ENCODE peak calls at places on chromosomes 12 and 14, in eight cellular contexts. One of them, this sample, is unnamed.

GRCh38 chr14:21267431-21267845 is 1.8 kb downstream of the HNRNPC start:
- DNase-seq in left ventricle myocardium inferior: no peak
- DNase-seq in foreskin fibroblast: no peak
- DNase-seq in GM20000: no peak
- DNase-seq in transverse colon: no peak
- DNase-seq in hepatocyte: no peak
- DNase-seq in neural crest cell: no peak
- DNase-seq in A549: no peak
- DNase-seq in this sample: no peak

GRCh38 chr12:103944964-103945363 is 14.8 kb downstream of the HSP90B1 start:
- DNase-seq in GM20000: no peak
- DNase-seq in neural crest cell: no peak
- DNase-seq in foreskin fibroblast: no peak
- DNase-seq in A549: no peak
- DNase-seq in transverse colon: no peak
- DNase-seq in hepatocyte: no peak
- DNase-seq in left ventricle myocardium inferior: no peak
- DNase-seq in this sample: no peak

GRCh38 chr14:101120636-101121398 is 217.3 kb upstream of the RTL1 start:
- DNase-seq in foreskin fibroblast: no peak
- DNase-seq in A549: no peak
- DNase-seq in GM20000: no peak
- DNase-seq in neural crest cell: no peak
- DNase-seq in left ventricle myocardium inferior: peak
- DNase-seq in hepatocyte: no peak
- DNase-seq in transverse colon: peak
- DNase-seq in this sample: no peak

GRCh38 chr12:57096099-57096572 is 7.2 kb downstream of the NAB2 start:
- DNase-seq in transverse colon: no peak
- DNase-seq in foreskin fibroblast: peak
- DNase-seq in A549: no peak
- DNase-seq in GM20000: peak
- DNase-seq in left ventricle myocardium inferior: no peak
- DNase-seq in neural crest cell: no peak
- DNase-seq in hepatocyte: peak
- DNase-seq in this sample: no peak

GRCh38 chr12:89234324-89235114 is 117.8 kb downstream of the DUSP6 start:
- DNase-seq in A549: no peak
- DNase-seq in GM20000: no peak
- DNase-seq in left ventricle myocardium inferior: no peak
- DNase-seq in transverse colon: no peak
- DNase-seq in neural crest cell: no peak
- DNase-seq in foreskin fibroblast: peak
- DNase-seq in hepatocyte: no peak
- DNase-seq in this sample: no peak

GRCh38 chr12:116426391-116427136 is 132.6 kb upstream of the MAP1LC3B2 start:
- DNase-seq in left ventricle myocardium inferior: peak
- DNase-seq in GM20000: no peak
- DNase-seq in A549: peak
- DNase-seq in transverse colon: peak
- DNase-seq in hepatocyte: peak
- DNase-seq in foreskin fibroblast: peak
- DNase-seq in neural crest cell: no peak
- DNase-seq in this sample: peak

GRCh38 chr14:72653026-72653425 is 240.9 kb downstream of the DPF3 start:
- DNase-seq in A549: no peak
- DNase-seq in left ventricle myocardium inferior: no peak
- DNase-seq in neural crest cell: no peak
- DNase-seq in GM20000: no peak
- DNase-seq in foreskin fibroblast: no peak
- DNase-seq in hepatocyte: no peak
- DNase-seq in transverse colon: no peak
- DNase-seq in this sample: no peak

GRCh38 chr12:14950421-14950820 is 11.0 kb downstream of the ARHGDIB start:
- DNase-seq in foreskin fibroblast: no peak
- DNase-seq in hepatocyte: no peak
- DNase-seq in left ventricle myocardium inferior: no peak
- DNase-seq in A549: no peak
- DNase-seq in transverse colon: no peak
- DNase-seq in GM20000: peak
- DNase-seq in neural crest cell: no peak
- DNase-seq in this sample: no peak

GRCh38 chr12:72010365-72010764 is 71.7 kb downstream of the TPH2 start:
- DNase-seq in foreskin fibroblast: no peak
- DNase-seq in left ventricle myocardium inferior: no peak
- DNase-seq in GM20000: no peak
- DNase-seq in neural crest cell: no peak
- DNase-seq in transverse colon: no peak
- DNase-seq in A549: no peak
- DNase-seq in hepatocyte: no peak
- DNase-seq in this sample: no peak

GRCh38 chr14:104891664-104892500 is 26.8 kb downstream of the CEP170B start:
- DNase-seq in foreskin fibroblast: no peak
- DNase-seq in neural crest cell: no peak
- DNase-seq in GM20000: no peak
- DNase-seq in transverse colon: no peak
- DNase-seq in left ventricle myocardium inferior: peak
- DNase-seq in A549: no peak
- DNase-seq in hepatocyte: peak
- DNase-seq in this sample: no peak

GRCh38 chr14:24171422-24172260 is at the start of gene REC8:
- DNase-seq in transverse colon: peak
- DNase-seq in left ventricle myocardium inferior: peak
- DNase-seq in A549: no peak
- DNase-seq in hepatocyte: peak
- DNase-seq in foreskin fibroblast: peak
- DNase-seq in GM20000: peak
- DNase-seq in neural crest cell: peak
- DNase-seq in this sample: no peak

GRCh38 chr12:84484796-84485195 is 427.8 kb downstream of the SLC6A15 start:
- DNase-seq in left ventricle myocardium inferior: no peak
- DNase-seq in hepatocyte: no peak
- DNase-seq in transverse colon: no peak
- DNase-seq in GM20000: no peak
- DNase-seq in A549: no peak
- DNase-seq in foreskin fibroblast: no peak
- DNase-seq in neural crest cell: no peak
- DNase-seq in this sample: no peak

GRCh38 chr14:103207038-103207403 is 83.8 kb downstream of the TNFAIP2 start:
- DNase-seq in hepatocyte: peak
- DNase-seq in A549: no peak
- DNase-seq in foreskin fibroblast: peak
- DNase-seq in neural crest cell: no peak
- DNase-seq in left ventricle myocardium inferior: peak
- DNase-seq in transverse colon: peak
- DNase-seq in GM20000: no peak
- DNase-seq in this sample: peak

GRCh38 chr14:50357124-50357523 is 39.6 kb downstream of the CDKL1 start:
- DNase-seq in A549: no peak
- DNase-seq in transverse colon: no peak
- DNase-seq in left ventricle myocardium inferior: no peak
- DNase-seq in foreskin fibroblast: no peak
- DNase-seq in neural crest cell: no peak
- DNase-seq in GM20000: no peak
- DNase-seq in hepatocyte: no peak
- DNase-seq in this sample: no peak

GRCh38 chr14:50357753-50358380 is 38.8 kb downstream of the CDKL1 start:
- DNase-seq in left ventricle myocardium inferior: no peak
- DNase-seq in hepatocyte: no peak
- DNase-seq in foreskin fibroblast: no peak
- DNase-seq in A549: no peak
- DNase-seq in GM20000: no peak
- DNase-seq in transverse colon: no peak
- DNase-seq in neural crest cell: no peak
- DNase-seq in this sample: no peak

GRCh38 chr14:50355692-50356091 is 41.0 kb downstream of the CDKL1 start:
- DNase-seq in foreskin fibroblast: no peak
- DNase-seq in A549: no peak
- DNase-seq in hepatocyte: no peak
- DNase-seq in GM20000: no peak
- DNase-seq in left ventricle myocardium inferior: no peak
- DNase-seq in transverse colon: no peak
- DNase-seq in neural crest cell: no peak
- DNase-seq in this sample: no peak

GRCh38 chr14:50353126-50353525 is 41.0 kb downstream of the DMAC2L start:
- DNase-seq in transverse colon: no peak
- DNase-seq in left ventricle myocardium inferior: no peak
- DNase-seq in neural crest cell: no peak
- DNase-seq in A549: no peak
- DNase-seq in hepatocyte: no peak
- DNase-seq in GM20000: no peak
- DNase-seq in foreskin fibroblast: peak
- DNase-seq in this sample: no peak

DNA sequence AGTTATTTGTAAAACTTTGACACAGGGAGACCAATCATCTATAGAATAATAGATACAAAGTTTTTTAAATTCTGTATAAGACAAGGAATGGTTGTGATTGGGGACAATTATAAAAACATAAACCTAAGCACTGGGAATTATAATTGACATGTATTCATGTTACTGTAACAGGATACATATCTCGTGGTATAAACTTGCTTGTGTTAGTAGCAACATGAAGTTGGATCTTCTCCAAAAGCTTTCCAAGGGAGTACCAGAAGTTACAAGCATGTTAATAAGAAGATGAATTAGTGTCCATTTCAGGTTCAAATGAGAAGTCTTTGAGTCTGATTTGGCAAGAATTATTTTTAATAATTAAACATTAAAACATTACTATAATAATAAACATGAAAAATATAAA is 42.2 kb downstream of the CDKL1 start:
- DNase-seq in hepatocyte: no peak
- DNase-seq in foreskin fibroblast: no peak
- DNase-seq in A549: no peak
- DNase-seq in left ventricle myocardium inferior: no peak
- DNase-seq in neural crest cell: no peak
- DNase-seq in transverse colon: no peak
- DNase-seq in GM20000: no peak
- DNase-seq in this sample: no peak
- TF ChIP-seq CTCF in hepatocyte: no peak
- TF ChIP-seq CTCF in foreskin fibroblast: no peak
- TF ChIP-seq CTCF in A549: no peak
- TF ChIP-seq CTCF in left ventricle myocardium inferior: no peak
- TF ChIP-seq CTCF in neural crest cell: no peak
- TF ChIP-seq CTCF in transverse colon: no peak
- TF ChIP-seq CTCF in GM20000: no peak
- TF ChIP-seq CTCF in this sample: no peak

GRCh38 chr12:5154091-5154490 is 110.4 kb downstream of the KCNA5 start:
- DNase-seq in left ventricle myocardium inferior: no peak
- DNase-seq in foreskin fibroblast: no peak
- DNase-seq in transverse colon: no peak
- DNase-seq in GM20000: no peak
- DNase-seq in hepatocyte: no peak
- DNase-seq in A549: no peak
- DNase-seq in neural crest cell: no peak
- DNase-seq in this sample: no peak
- TF ChIP-seq CTCF in left ventricle myocardium inferior: no peak
- TF ChIP-seq CTCF in foreskin fibroblast: no peak
- TF ChIP-seq CTCF in transverse colon: no peak
- TF ChIP-seq CTCF in GM20000: no peak
- TF ChIP-seq CTCF in hepatocyte: no peak
- TF ChIP-seq CTCF in A549: no peak
- TF ChIP-seq CTCF in neural crest cell: no peak
- TF ChIP-seq CTCF in this sample: no peak

GRCh38 chr12:22016982-22017381 is 29.0 kb upstream of the CMAS start:
- DNase-seq in neural crest cell: no peak
- DNase-seq in foreskin fibroblast: no peak
- DNase-seq in transverse colon: no peak
- DNase-seq in A549: no peak
- DNase-seq in hepatocyte: no peak
- DNase-seq in GM20000: no peak
- DNase-seq in left ventricle myocardium inferior: no peak
- DNase-seq in this sample: no peak

GRCh38 chr12:22014783-22015144 is 31.3 kb upstream of the CMAS start:
- DNase-seq in transverse colon: no peak
- DNase-seq in hepatocyte: no peak
- DNase-seq in GM20000: no peak
- DNase-seq in neural crest cell: no peak
- DNase-seq in A549: no peak
- DNase-seq in left ventricle myocardium inferior: no peak
- DNase-seq in foreskin fibroblast: peak
- DNase-seq in this sample: no peak

GRCh38 chr12:22018860-22019259 is 27.2 kb upstream of the CMAS start:
- DNase-seq in left ventricle myocardium inferior: no peak
- DNase-seq in foreskin fibroblast: peak
- DNase-seq in neural crest cell: no peak
- DNase-seq in transverse colon: no peak
- DNase-seq in GM20000: no peak
- DNase-seq in A549: peak
- DNase-seq in hepatocyte: no peak
- DNase-seq in this sample: no peak

DNA sequence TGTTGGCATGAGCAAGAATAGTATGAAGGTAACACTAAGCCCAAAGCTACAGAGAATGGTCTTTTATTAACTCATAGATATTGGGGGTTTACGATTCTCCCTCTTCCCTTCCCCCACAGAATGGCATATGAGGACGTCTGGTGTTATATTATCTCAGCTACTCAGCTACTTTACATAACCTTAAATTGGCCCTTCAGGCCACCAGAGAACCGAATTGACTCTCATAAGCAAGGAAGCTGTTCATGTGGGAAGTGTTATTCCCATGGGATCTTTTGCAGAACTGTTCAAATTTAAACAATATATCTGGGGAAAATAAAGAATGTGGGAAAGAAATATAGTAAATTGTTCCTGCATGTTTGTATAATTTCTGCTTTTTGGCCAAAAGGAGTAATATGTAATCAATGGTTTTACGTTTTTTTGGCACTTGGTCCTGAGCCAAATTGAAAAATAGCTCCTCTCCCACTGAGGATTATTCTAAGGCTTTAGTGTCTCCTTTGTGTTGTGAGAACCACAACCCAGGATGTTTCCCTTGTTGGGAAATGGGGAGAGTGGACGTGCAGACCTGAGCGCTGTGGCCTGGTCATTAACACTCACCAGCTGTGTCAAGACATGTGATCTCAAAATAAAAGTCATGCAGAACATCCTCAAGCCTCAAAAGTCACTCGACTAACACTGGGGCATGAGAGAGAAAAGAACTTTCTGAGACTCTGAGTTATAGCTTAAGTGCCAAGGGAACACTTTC is 31.8 kb upstream of the CMAS start:
- DNase-seq in foreskin fibroblast: no peak
- DNase-seq in GM20000: no peak
- DNase-seq in transverse colon: no peak
- DNase-seq in hepatocyte: no peak
- DNase-seq in neural crest cell: no peak
- DNase-seq in left ventricle myocardium inferior: no peak
- DNase-seq in A549: no peak
- DNase-seq in this sample: no peak
- TF ChIP-seq CTCF in foreskin fibroblast: no peak
- TF ChIP-seq CTCF in GM20000: no peak
- TF ChIP-seq CTCF in transverse colon: no peak
- TF ChIP-seq CTCF in hepatocyte: no peak
- TF ChIP-seq CTCF in neural crest cell: no peak
- TF ChIP-seq CTCF in left ventricle myocardium inferior: no peak
- TF ChIP-seq CTCF in A549: no peak
- TF ChIP-seq CTCF in this sample: no peak

DNA sequence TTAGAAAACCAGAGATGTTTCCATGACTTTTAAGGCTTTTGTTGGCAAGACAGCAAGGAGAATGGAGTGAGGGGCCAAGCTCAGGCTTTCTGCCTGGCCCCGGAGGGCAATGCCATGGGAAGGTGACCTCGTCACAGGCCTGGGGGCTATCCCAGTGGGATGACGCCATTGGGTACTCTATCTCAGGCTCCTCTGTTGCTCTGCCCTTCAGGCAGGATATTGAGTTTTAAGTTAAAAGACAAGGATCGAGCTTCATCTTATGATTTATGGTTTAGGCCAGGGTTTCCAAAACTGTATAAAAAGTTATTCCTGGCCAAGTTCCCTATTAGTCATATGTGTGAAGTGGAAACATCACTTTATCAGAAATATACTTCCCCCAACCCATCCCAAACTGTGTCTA is 127.8 kb downstream of the ZFP36L1 start:
- DNase-seq in left ventricle myocardium inferior: no peak
- DNase-seq in A549: no peak
- DNase-seq in foreskin fibroblast: peak
- DNase-seq in transverse colon: no peak
- DNase-seq in GM20000: no peak
- DNase-seq in hepatocyte: no peak
- DNase-seq in neural crest cell: no peak
- DNase-seq in this sample: no peak
- TF ChIP-seq CTCF in left ventricle myocardium inferior: no peak
- TF ChIP-seq CTCF in A549: no peak
- TF ChIP-seq CTCF in foreskin fibroblast: no peak
- TF ChIP-seq CTCF in transverse colon: no peak
- TF ChIP-seq CTCF in GM20000: no peak
- TF ChIP-seq CTCF in hepatocyte: no peak
- TF ChIP-seq CTCF in neural crest cell: no peak
- TF ChIP-seq CTCF in this sample: no peak